ENCODE peak calls at places on chromosomes 5 and 9, in ten cellular contexts. F is stimulated activated CD4-positive, alpha-beta T cell treated with anti-CD3 and anti-CD28 coated beads, Interleukin-1b, Interleukin-23, amount 100 ng/mL, for 1 hour; O is naive thymus-derived CD4-positive, alpha-beta T cell; A is pons; Q is fibroblast of pulmonary artery; V is WTC11; R is MCF 10A; U is uterus; E is endodermal cell; G is effector CD8-positive, alpha-beta T cell. C is an unnamed sample.

GRCh38 chr5:11890777-11891176 is 13.5 kb downstream of the CTNND2 start:
- DNase-seq in G (no peak), Q (no peak), U (no peak), O (no peak), R (no peak), V (no peak), F (no peak), A (no peak), E (peak), C (no peak)

GRCh38 chr9:127030814-127031740 is 91.4 kb downstream of the ANGPTL2 start:
- DNase-seq in F (no peak), R (no peak), E (no peak), A (no peak), U (no peak), O (no peak), G (no peak), Q (no peak), V (no peak), C (no peak)

GRCh38 chr5:59116231-59116900 is 533.5 kb downstream of the RAB3C start:
- DNase-seq in E (no peak), U (no peak), F (no peak), R (no peak), G (no peak), O (no peak), V (no peak), Q (no peak), A (no peak), C (peak)

GRCh38 chr9:122551371-122551770 is 1.5 kb upstream of the OR1N2 start:
- DNase-seq in R (peak), U (no peak), G (no peak), O (no peak), F (no peak), E (no peak), Q (no peak), A (no peak), V (no peak), C (peak)

GRCh38 chr9:137403281-137403680 is 19.7 kb downstream of the EXD3 start:
- DNase-seq in Q (no peak), R (no peak), G (no peak), A (no peak), V (no peak), E (no peak), U (no peak), O (no peak), F (no peak), C (no peak)

GRCh38 chr5:92562065-92562464 is 1019.0 kb downstream of the NR2F1-AS1 start:
- DNase-seq in O (no peak), U (no peak), F (no peak), G (no peak), A (no peak), Q (no peak), E (no peak), V (no peak), R (no peak), C (no peak)

GRCh38 chr9:88106492-88106891 is 31.8 kb downstream of the SPATA31C2 start:
- DNase-seq in A (peak), E (peak), U (peak), R (peak), G (no peak), V (peak), Q (peak), O (no peak), F (no peak), C (peak)

GRCh38 chr5:147040856-147041255 is 162.3 kb upstream of the PPP2R2B start:
- DNase-seq in U (no peak), V (no peak), G (no peak), F (no peak), Q (no peak), E (peak), O (no peak), R (no peak), A (no peak), C (no peak)

GRCh38 chr9:128771094-128771721 is 519 bp downstream of the ZER1 start:
- DNase-seq in U (no peak), Q (peak), O (peak), G (no peak), A (peak), E (peak), F (no peak), V (no peak), R (peak), C (peak)

GRCh38 chr5:160703547-160704189 is 148.3 kb downstream of the ATP10B start:
- DNase-seq in V (no peak), F (no peak), R (no peak), E (no peak), Q (no peak), O (no peak), G (no peak), U (no peak), A (no peak), C (no peak)

GRCh38 chr9:35826071-35826701 is 2.3 kb downstream of the FAM221B start:
- DNase-seq in A (peak), U (no peak), O (peak), V (no peak), R (peak), G (no peak), Q (peak), E (peak), F (no peak), C (peak)

GRCh38 chr9:134502261-134503211 is 139.1 kb upstream of the COL5A1 start:
- DNase-seq in V (no peak), E (peak), G (no peak), F (no peak), A (no peak), O (no peak), U (peak), Q (peak), R (peak), C (no peak)

GRCh38 chr9:126228779-126229444 is 97.7 kb upstream of the MVB12B start:
- DNase-seq in G (peak), V (peak), F (peak), A (peak), O (peak), E (peak), Q (peak), U (peak), R (peak), C (peak)

GRCh38 chr5:94847726-94848125 is 229.3 kb downstream of the SLF1 start:
- DNase-seq in Q (no peak), R (no peak), O (no peak), F (no peak), U (no peak), A (no peak), V (no peak), G (no peak), E (peak), C (no peak)

GRCh38 chr5:4879693-4880303 is 260.3 kb upstream of the ADAMTS16 start:
- DNase-seq in R (peak), Q (peak), G (no peak), F (no peak), E (peak), A (peak), O (no peak), U (peak), V (peak), C (peak)

GRCh38 chr9:81656004-81656403 is 33.3 kb downstream of the TLE1 start:
- DNase-seq in E (no peak), G (no peak), V (no peak), R (peak), U (no peak), Q (peak), F (no peak), A (no peak), O (no peak), C (no peak)

GRCh38 chr9:91948423-91949292 is 1.4 kb downstream of the ROR2 start:
- DNase-seq in O (no peak), U (peak), A (no peak), E (peak), F (no peak), G (no peak), Q (peak), V (peak), R (peak), C (peak)

GRCh38 chr5:74386571-74387334 is 253.8 kb downstream of the ENC1 start:
- DNase-seq in U (no peak), Q (peak), G (no peak), E (no peak), R (no peak), A (no peak), O (no peak), V (no peak), F (no peak), C (peak)

GRCh38 chr9:129665008-129665771 is at the start of gene PRRX2:
- DNase-seq in O (peak), V (peak), F (no peak), E (peak), U (peak), Q (no peak), G (no peak), A (no peak), R (no peak), C (no peak)

GRCh38 chr5:158544388-158545339 is 555.1 kb downstream of the EBF1 start:
- DNase-seq in V (no peak), R (no peak), O (no peak), Q (no peak), G (no peak), E (no peak), A (no peak), U (no peak), F (no peak), C (no peak)

GRCh38 chr5:179699640-179700298 is 1.0 kb downstream of the CANX start:
- DNase-seq in F (no peak), Q (peak), G (no peak), E (no peak), O (no peak), A (peak), U (no peak), V (no peak), R (peak), C (peak)

GRCh38 chr5:60332244-60333018 is 367.5 kb downstream of the DEPDC1B start:
- DNase-seq in R (peak), Q (peak), A (no peak), U (no peak), E (no peak), G (no peak), F (no peak), O (no peak), V (no peak), C (peak)

GRCh38 chr5:54540286-54540685 is 22.7 kb downstream of the SNX18 start:
- DNase-seq in F (no peak), A (no peak), Q (no peak), G (no peak), E (no peak), O (no peak), R (no peak), V (no peak), U (no peak), C (no peak)

GRCh38 chr9:91161465-91162275 is 200.0 kb downstream of the AUH start:
- DNase-seq in U (no peak), V (no peak), E (peak), G (no peak), R (no peak), A (no peak), Q (no peak), O (no peak), F (no peak), C (no peak)

GRCh38 chr5:175687231-175687701 is 29.4 kb downstream of the HRH2 start:
- DNase-seq in G (no peak), A (no peak), U (peak), F (no peak), Q (no peak), O (no peak), V (no peak), E (no peak), R (no peak), C (no peak)

GRCh38 chr5:79512692-79513518 is 1.0 kb downstream of the HOMER1 start:
- DNase-seq in G (no peak), O (peak), E (peak), V (no peak), F (no peak), U (no peak), Q (peak), A (peak), R (peak), C (peak)

GRCh38 chr9:90641090-90641489 is 1.5 kb downstream of the DIRAS2 start:
- DNase-seq in F (no peak), G (no peak), Q (no peak), E (no peak), O (no peak), V (no peak), A (peak), U (no peak), R (no peak), C (no peak)

GRCh38 chr5:10329421-10329807 is 21.7 kb upstream of the CMBL start:
- DNase-seq in R (no peak), A (no peak), V (no peak), U (no peak), G (no peak), O (no peak), Q (no peak), E (no peak), F (no peak), C (no peak)

GRCh38 chr5:62600560-62601252 is 22.1 kb downstream of the LRRC70 start:
- DNase-seq in A (no peak), R (no peak), V (no peak), U (no peak), E (no peak), O (no peak), Q (no peak), G (no peak), F (no peak), C (peak)

GRCh38 chr9:114122628-114123027 is 23.5 kb upstream of the KIF12 start:
- DNase-seq in A (no peak), R (no peak), G (no peak), Q (no peak), F (no peak), E (peak), O (no peak), U (no peak), V (no peak), C (no peak)

GRCh38 chr9:70924380-70924779 is 197.0 kb downstream of the TRPM3 start:
- DNase-seq in R (peak), F (no peak), E (no peak), Q (peak), V (no peak), O (no peak), G (no peak), A (no peak), U (no peak), C (peak)

GRCh38 chr5:59592101-59592500 is 301.4 kb downstream of the PDE4D start:
- DNase-seq in F (no peak), A (no peak), U (no peak), V (no peak), Q (peak), O (no peak), R (peak), G (no peak), E (no peak), C (peak)

GRCh38 chr5:52997424-52997823 is 8.3 kb downstream of the ITGA2 start:
- DNase-seq in O (no peak), V (no peak), F (no peak), U (no peak), G (no peak), E (no peak), R (no peak), Q (no peak), A (peak), C (no peak)

GRCh38 chr5:16169550-16169949 is 10.0 kb downstream of the MARCHF11 start:
- DNase-seq in U (no peak), O (no peak), V (no peak), F (no peak), G (no peak), R (no peak), E (no peak), A (no peak), Q (no peak), C (no peak)

GRCh38 chr5:98770158-98770910 is 3.1 kb upstream of the RGMB start:
- DNase-seq in E (peak), U (peak), Q (peak), R (peak), V (no peak), G (peak), F (no peak), O (peak), A (peak), C (peak)

GRCh38 chr5:171492781-171493180 is 73.3 kb downstream of the FGF18 start:
- DNase-seq in A (no peak), U (no peak), F (no peak), Q (peak), G (no peak), E (peak), V (no peak), O (no peak), R (peak), C (no peak)

GRCh38 chr9:82255533-82255932 is 267.0 kb downstream of the SPATA31D1 start:
- DNase-seq in A (no peak), O (no peak), F (no peak), Q (no peak), U (no peak), R (no peak), G (no peak), E (no peak), V (no peak), C (no peak)

GRCh38 chr5:95261369-95262175 is 23.3 kb downstream of the MCTP1 start:
- DNase-seq in V (no peak), O (no peak), G (no peak), A (peak), F (no peak), R (peak), Q (peak), E (no peak), U (no peak), C (peak)

GRCh38 chr5:36392186-36392585 is 90.5 kb upstream of the RANBP3L start:
- DNase-seq in A (no peak), V (no peak), E (no peak), G (no peak), Q (no peak), U (no peak), O (no peak), R (no peak), F (no peak), C (no peak)